ENCODE peak calls at places on chromosome 1, in four cellular contexts. J is fibroblast of mammary gland, C is aorta, L is lower lobe of right lung. F is an unnamed sample.

GRCh38 chr1:157955269-157955668 is 38.2 kb upstream of the KIRREL1 start:
- DNase-seq in J (no peak), C (no peak), L (no peak), F (no peak)

GRCh38 chr1:97806996-97807395 is 113.8 kb downstream of the DPYD start:
- DNase-seq in J (peak), C (no peak), L (no peak), F (no peak)

GRCh38 chr1:91537281-91538069 is 36.8 kb downstream of the CDC7 start:
- DNase-seq in J (peak), C (no peak), L (no peak), F (peak)

GRCh38 chr1:12697406-12697805 is 18.5 kb upstream of the AADACL3 start:
- DNase-seq in J (peak), C (no peak), L (no peak), F (no peak)

GRCh38 chr1:196105901-196106300 is 502.3 kb downstream of the KCNT2 start:
- DNase-seq in J (no peak), C (no peak), L (no peak), F (peak)

GRCh38 chr1:66044912-66045311 is 252.2 kb downstream of the PDE4B start:
- DNase-seq in J (no peak), C (no peak), L (no peak), F (no peak)

GRCh38 chr1:175219774-175220173 is 27.2 kb upstream of the KIAA0040 start:
- DNase-seq in J (no peak), C (no peak), L (no peak), F (no peak)

GRCh38 chr1:20375563-20375962 is 84.9 kb downstream of the VWA5B1 start:
- DNase-seq in J (peak), C (no peak), L (no peak), F (peak)

DNA sequence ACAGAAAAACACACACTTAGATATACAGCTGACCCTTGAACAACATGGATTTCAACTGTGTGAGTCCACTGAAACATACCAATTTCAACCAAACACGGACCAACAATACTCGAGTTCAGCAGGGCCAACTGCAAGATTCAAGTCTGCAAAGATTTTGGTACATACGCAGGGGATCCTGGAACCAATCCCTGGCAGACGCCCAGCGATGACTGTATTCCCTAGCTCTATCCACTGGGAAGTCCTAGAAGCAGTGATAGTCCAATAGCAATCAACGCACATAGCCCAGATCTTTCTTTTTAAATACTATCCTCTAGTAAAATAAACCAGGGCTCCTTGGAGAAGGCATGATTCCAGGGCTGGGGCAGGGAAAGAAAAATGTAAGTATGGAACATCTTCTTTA is 9.0 kb downstream of the DDX59 start:
- DNase-seq in J (peak), C (peak), L (no peak), F (no peak)
- H3K4me3 ChIP-seq in J (no peak), C (no peak), L (no peak), F (no peak)

DNA sequence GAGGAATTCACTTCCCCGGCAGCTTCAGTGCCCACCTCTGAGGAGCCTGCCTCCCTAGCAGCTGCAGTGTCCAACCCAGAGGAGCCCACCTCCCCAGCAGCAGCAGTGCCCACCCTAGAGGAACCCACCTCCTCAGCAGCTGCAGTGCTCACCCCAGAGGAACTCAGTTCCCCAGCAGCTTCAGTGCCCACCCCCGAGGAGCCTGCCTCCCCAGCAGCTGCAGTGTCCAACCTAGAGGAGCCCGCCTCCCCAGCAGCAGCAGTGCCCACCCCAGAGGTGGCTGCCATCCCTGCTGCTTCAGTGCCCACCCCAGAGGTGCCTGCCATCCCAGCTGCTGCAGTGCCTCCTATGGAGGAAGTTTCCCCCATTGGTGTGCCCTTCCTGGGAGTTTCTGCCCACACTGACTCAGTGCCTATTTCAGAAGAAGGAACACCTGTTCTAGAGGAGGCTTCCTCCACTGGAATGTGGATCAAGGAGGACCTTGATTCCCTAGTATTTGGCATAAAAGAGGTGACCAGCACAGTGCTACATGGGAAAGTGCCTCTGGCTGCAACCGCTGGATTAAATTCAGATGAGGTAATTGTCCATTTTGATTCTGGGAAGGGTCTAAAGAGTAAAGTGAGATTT is 77.4 kb upstream of the BMP8A start:
- DNase-seq in J (no peak), C (no peak), L (no peak), F (no peak)
- H3K4me3 ChIP-seq in J (peak), C (peak), L (peak), F (no peak)

GRCh38 chr1:41662656-41663437 is 178.4 kb upstream of the EDN2 start:
- DNase-seq in J (peak), C (peak), L (peak), F (peak)
- H3K4me3 ChIP-seq in J (peak), C (peak), L (peak), F (peak)

GRCh38 chr1:179815642-179816041 is 62.0 kb downstream of the TOR1AIP2 start:
- DNase-seq in J (no peak), C (no peak), L (no peak), F (no peak)
- H3K4me3 ChIP-seq in J (peak), C (no peak), L (peak), F (no peak)

GRCh38 chr1:228059536-228060457 is 22.7 kb upstream of the ARF1 start:
- DNase-seq in J (peak), C (peak), L (peak), F (peak)
- H3K4me3 ChIP-seq in J (no peak), C (no peak), L (peak), F (peak)

GRCh38 chr1:63772201-63772600 is 1.6 kb upstream of the ROR1 start:
- DNase-seq in J (no peak), C (no peak), L (no peak), F (no peak)

GRCh38 chr1:63774617-63775417 is 1.0 kb downstream of the ROR1 start:
- DNase-seq in J (peak), C (peak), L (peak), F (no peak)

GRCh38 chr1:63773496-63773814 is 362 bp upstream of the ROR1 start:
- DNase-seq in J (no peak), C (no peak), L (no peak), F (no peak)

GRCh38 chr1:63773815-63774616 is at the start of gene ROR1:
- DNase-seq in J (peak), C (peak), L (peak), F (peak)

DNA sequence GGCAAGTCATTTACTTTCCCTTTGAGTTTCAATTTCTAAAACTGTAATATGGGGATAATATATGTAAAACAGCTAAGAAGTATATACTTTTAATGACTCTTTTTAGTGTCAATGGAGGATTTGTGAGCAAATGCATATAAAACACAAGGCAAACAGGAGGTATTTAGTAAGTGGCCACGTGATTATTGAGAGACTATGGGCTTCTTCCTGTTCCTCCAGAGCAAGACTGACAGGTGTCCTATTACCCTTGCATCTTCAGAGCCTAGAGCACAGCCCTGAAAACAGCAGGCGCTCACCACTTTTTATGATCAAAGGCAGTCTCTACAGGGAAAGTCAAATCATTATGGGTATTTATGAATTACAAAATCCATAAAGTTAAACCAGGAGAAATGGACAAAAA is 941 bp upstream of the ROR1 start:
- DNase-seq in J (no peak), C (no peak), L (no peak), F (no peak)
- H3K4me3 ChIP-seq in J (no peak), C (no peak), L (no peak), F (no peak)

DNA sequence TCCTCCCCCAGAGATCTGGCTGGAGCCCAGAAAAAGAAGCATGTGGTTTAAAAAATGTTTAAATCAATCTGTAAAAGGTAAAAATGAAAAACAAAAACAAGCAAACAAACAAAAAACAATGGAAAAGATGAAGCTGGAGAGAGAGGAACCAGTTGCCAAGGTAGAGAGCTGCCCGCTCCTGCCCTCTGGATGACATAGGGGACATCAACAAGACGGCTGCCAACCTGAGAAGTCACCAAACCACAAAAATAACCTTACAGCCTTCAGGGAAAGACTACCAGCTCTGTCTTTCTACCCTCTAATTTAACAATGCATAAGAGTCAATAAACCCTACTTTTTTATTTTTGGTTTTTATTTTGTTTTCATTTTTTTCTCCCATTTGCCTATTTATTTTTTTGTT is 8.5 kb upstream of the IPO9 start:
- DNase-seq in J (no peak), C (no peak), L (no peak), F (no peak)
- H3K4me3 ChIP-seq in J (no peak), C (no peak), L (no peak), F (no peak)

GRCh38 chr1:145847827-145848226 is 2.4 kb downstream of the NUDT17 start:
- DNase-seq in J (no peak), C (no peak), L (no peak), F (no peak)
- H3K4me3 ChIP-seq in J (no peak), C (no peak), L (no peak), F (no peak)

DNA sequence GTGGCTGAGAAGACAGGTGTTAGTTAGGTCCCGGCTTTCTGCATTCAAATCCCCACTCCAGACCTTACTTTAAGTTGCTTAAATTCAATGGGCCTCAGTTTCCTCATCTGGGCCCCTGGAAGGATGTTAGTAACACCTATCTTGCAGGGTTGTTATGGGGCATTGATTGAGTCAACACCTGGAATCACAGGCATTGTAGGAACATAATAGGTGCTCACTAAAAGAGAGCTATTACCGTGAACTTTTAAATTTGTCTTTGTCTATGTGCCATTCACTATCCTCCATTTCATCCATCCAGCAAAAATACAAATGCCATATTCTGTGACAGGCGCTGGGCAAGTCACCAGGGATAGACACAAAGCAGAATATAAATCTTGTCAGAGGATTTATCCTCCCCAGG is 10.5 kb upstream of the MAPKAPK2 start:
- DNase-seq in J (no peak), C (no peak), L (no peak), F (no peak)
- H3K4me3 ChIP-seq in J (no peak), C (no peak), L (no peak), F (no peak)

GRCh38 chr1:182392045-182393028 is 747 bp upstream of the GLUL start:
- DNase-seq in J (peak), C (peak), L (peak), F (no peak)
- H3K4me3 ChIP-seq in J (peak), C (peak), L (peak), F (peak)